ENCODE peak calls at places on chromosome 13, in four cellular contexts. N, F, O and G are unnamed samples.
A peak's percentile ranks its signal among the peaks of the same experiment; 100 is the strongest.

GRCh38 chr13:93172109-93172508 is 54.5 kb upstream of the GPC6 start:
- DNase-seq in N (no peak), F (no peak), O (no peak), G (no peak)

GRCh38 chr13:86856996-86857395 is 814.2 kb upstream of the SLITRK5 start:
- DNase-seq in N (no peak), F (no peak), O (no peak), G (no peak)

GRCh38 chr13:112790735-112791641 is 101.2 kb downstream of the ATP11A start:
- DNase-seq in N (no peak), F (no peak), O (no peak), G (no peak)

GRCh38 chr13:111343186-111343805 is 22.9 kb downstream of the TEX29 start:
- DNase-seq in N (no peak), F (no peak), O (no peak), G (no peak)

GRCh38 chr13:80338781-80339577 is 1.9 kb downstream of the SPRY2 start:
- DNase-seq in N (no peak), F (peak; percentile 73), O (peak; percentile 86), G (peak; percentile 67)

GRCh38 chr13:113849546-113849945 is 14.3 kb downstream of the GAS6 start:
- DNase-seq in N (no peak), F (no peak), O (no peak), G (no peak)

GRCh38 chr13:67119481-67119883 is 110.7 kb downstream of the PCDH9 start:
- DNase-seq in N (no peak), F (no peak), O (no peak), G (no peak)

GRCh38 chr13:101706651-101707050 is 254.2 kb downstream of the ITGBL1 start:
- DNase-seq in N (no peak), F (peak; percentile 27), O (no peak), G (no peak)

GRCh38 chr13:20825476-20825875 is 51.7 kb upstream of the EEF1AKMT1 start:
- DNase-seq in N (no peak), F (no peak), O (no peak), G (no peak)

GRCh38 chr13:108495686-108496363 is 133.6 kb upstream of the MYO16 start:
- DNase-seq in N (no peak), F (no peak), O (no peak), G (no peak)

GRCh38 chr13:39575641-39576238 is 27.3 kb downstream of the LHFPL6 start:
- DNase-seq in N (no peak), F (no peak), O (no peak), G (no peak)

GRCh38 chr13:103960011-103960410 is 893.8 kb upstream of the SLC10A2 start:
- DNase-seq in N (no peak), F (no peak), O (no peak), G (no peak)

GRCh38 chr13:41962994-41963393 is 2.1 kb upstream of the VWA8 start:
- DNase-seq in N (no peak), F (no peak), O (no peak), G (no peak)

GRCh38 chr13:42364613-42365000 is 92.7 kb downstream of the AKAP11 start:
- DNase-seq in N (no peak), F (no peak), O (no peak), G (no peak)

GRCh38 chr13:113427562-113428468 is 25.5 kb downstream of the ADPRHL1 start:
- DNase-seq in N (no peak), F (no peak), O (no peak), G (no peak)

GRCh38 chr13:33388254-33388998 is 102.9 kb upstream of the STARD13 start:
- DNase-seq in N (no peak), F (no peak), O (no peak), G (no peak)

GRCh38 chr13:113224486-113224885 is 15.1 kb downstream of the CUL4A start:
- DNase-seq in N (no peak), F (no peak), O (no peak), G (no peak)

GRCh38 chr13:106103779-106104178 is 431.7 kb downstream of the EFNB2 start:
- DNase-seq in N (no peak), F (no peak), O (no peak), G (no peak)

GRCh38 chr13:112112534-112113276 is 45.8 kb downstream of the SOX1 start:
- DNase-seq in N (no peak), F (no peak), O (no peak), G (no peak)

GRCh38 chr13:19836472-19836871 is 27.0 kb downstream of the ZMYM5 start:
- DNase-seq in N (no peak), F (no peak), O (no peak), G (no peak)

GRCh38 chr13:32040052-32040642 is 8.6 kb downstream of the FRY start:
- DNase-seq in N (no peak), F (no peak), O (no peak), G (no peak)

GRCh38 chr13:32040689-32041088 is 9.1 kb downstream of the FRY start:
- DNase-seq in N (no peak), F (no peak), O (no peak), G (no peak)

GRCh38 chr13:32038353-32038752 is 6.8 kb downstream of the FRY start:
- DNase-seq in N (no peak), F (no peak), O (no peak), G (no peak)

GRCh38 chr13:32039056-32039455 is 7.5 kb downstream of the FRY start:
- DNase-seq in N (no peak), F (no peak), O (no peak), G (no peak)

GRCh38 chr13:32039488-32040013 is 8.0 kb downstream of the FRY start:
- DNase-seq in N (no peak), F (no peak), O (no peak), G (no peak)
- H3K27ac ChIP-seq in N (no peak overlapping the region), F (no peak overlapping the region), O (no peak overlapping the region), G (no peak overlapping the region)

GRCh38 chr13:98523455-98524102 is 53.3 kb downstream of the STK24 start:
- DNase-seq in N (no peak), F (no peak), O (no peak), G (no peak)

GRCh38 chr13:98524391-98524790 is 52.5 kb downstream of the STK24 start:
- DNase-seq in N (no peak), F (no peak), O (no peak), G (no peak)

GRCh38 chr13:98525452-98525851 is 51.5 kb downstream of the STK24 start:
- DNase-seq in N (no peak), F (no peak), O (no peak), G (no peak)

GRCh38 chr13:98525852-98526512 is 50.9 kb downstream of the STK24 start:
- DNase-seq in N (no peak), F (no peak), O (no peak), G (no peak)

GRCh38 chr13:98524793-98525192 is 52.1 kb downstream of the STK24 start:
- DNase-seq in N (no peak), F (no peak), O (no peak), G (no peak)
- H3K27ac ChIP-seq in N (peak overlapping the region; percentile 26), F (no peak overlapping the region), O (no peak overlapping the region), G (no peak overlapping the region)

GRCh38 chr13:27601208-27601607 is 19.1 kb downstream of the LNX2 start:
- DNase-seq in N (no peak), F (no peak), O (no peak), G (no peak)

GRCh38 chr13:27599096-27599495 is 21.2 kb downstream of the LNX2 start:
- DNase-seq in N (no peak), F (no peak), O (no peak), G (no peak)

GRCh38 chr13:27600712-27601111 is 19.6 kb downstream of the LNX2 start:
- DNase-seq in N (no peak), F (no peak), O (no peak), G (no peak)

GRCh38 chr13:27599845-27600553 is 20.3 kb downstream of the LNX2 start:
- DNase-seq in N (no peak), F (no peak), O (no peak), G (no peak)

DNA sequence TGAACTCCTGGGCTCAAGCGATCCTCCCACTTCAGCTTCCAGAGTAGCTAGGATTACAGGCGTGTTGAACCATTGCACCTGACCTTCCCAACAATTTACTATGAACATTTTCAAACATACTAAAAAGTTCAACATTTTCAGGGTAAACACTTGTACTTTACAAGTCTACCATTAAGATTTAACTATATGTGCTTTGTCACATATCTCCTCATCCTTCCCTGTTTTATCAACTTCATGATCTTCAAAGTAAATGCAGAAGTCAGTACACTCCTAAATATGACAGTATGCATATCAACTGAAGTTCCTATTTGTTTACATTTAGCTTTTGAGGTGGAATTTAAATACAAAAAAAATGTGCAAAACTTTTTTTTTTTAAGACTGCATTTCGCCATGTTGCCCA is 18.6 kb downstream of the LNX2 start:
- DNase-seq in N (no peak), F (no peak), O (no peak), G (no peak)
- H3K27ac ChIP-seq in N (no peak overlapping the region), F (no peak overlapping the region), O (no peak overlapping the region), G (no peak overlapping the region)

GRCh38 chr13:29569253-29570057 is 26.0 kb downstream of the SLC7A1 start:
- DNase-seq in N (no peak), F (no peak), O (no peak), G (no peak)
- H3K27ac ChIP-seq in N (no peak overlapping the region), F (no peak overlapping the region), O (no peak overlapping the region), G (no peak overlapping the region)

GRCh38 chr13:95155504-95155903 is 145.7 kb downstream of the ABCC4 start:
- DNase-seq in N (no peak), F (no peak), O (no peak), G (no peak)

GRCh38 chr13:95155093-95155492 is 146.2 kb downstream of the ABCC4 start:
- DNase-seq in N (no peak), F (no peak), O (no peak), G (no peak)

GRCh38 chr13:95153647-95154405 is 147.4 kb downstream of the ABCC4 start:
- DNase-seq in N (no peak), F (no peak), O (no peak), G (no peak)

GRCh38 chr13:95156208-95156607 is 145.0 kb downstream of the ABCC4 start:
- DNase-seq in N (no peak), F (no peak), O (no peak), G (no peak)

DNA sequence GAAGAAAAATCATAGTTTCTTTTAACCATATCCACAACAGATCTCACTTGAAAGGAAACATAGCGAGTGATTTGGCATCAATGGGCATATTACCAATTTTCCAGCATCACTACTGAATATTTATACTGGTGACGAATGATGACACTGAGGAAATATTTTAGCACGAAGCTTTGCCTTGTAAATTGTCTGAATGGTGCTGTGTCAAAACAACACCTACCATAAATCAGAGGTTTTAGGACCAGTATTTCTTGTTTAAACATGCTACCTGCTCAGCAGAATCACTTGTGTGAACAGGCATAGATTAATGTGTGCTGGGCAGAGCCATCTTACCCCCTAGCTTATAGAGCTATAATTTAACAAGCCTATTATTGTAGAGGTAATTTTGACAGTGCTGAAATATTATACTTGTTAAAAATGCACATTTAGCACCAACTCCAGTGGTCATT is 146.8 kb downstream of the ABCC4 start:
- DNase-seq in N (no peak), F (no peak), O (no peak), G (no peak)
- H3K27ac ChIP-seq in N (no peak overlapping the region), F (no peak overlapping the region), O (no peak overlapping the region), G (no peak overlapping the region)

GRCh38 chr13:59689057-59689456 is 474.7 kb downstream of the DIAPH3 start:
- DNase-seq in N (no peak), F (no peak), O (no peak), G (no peak)

GRCh38 chr13:59684105-59684504 is 479.6 kb downstream of the DIAPH3 start:
- DNase-seq in N (no peak), F (no peak), O (no peak), G (no peak)

GRCh38 chr13:59690857-59691500 is 472.7 kb downstream of the DIAPH3 start:
- DNase-seq in N (no peak), F (no peak), O (no peak), G (no peak)

GRCh38 chr13:59691501-59692066 is 472.1 kb downstream of the DIAPH3 start:
- DNase-seq in N (no peak), F (no peak), O (no peak), G (no peak)

GRCh38 chr13:59687028-59687427 is 476.7 kb downstream of the DIAPH3 start:
- DNase-seq in N (no peak), F (no peak), O (no peak), G (no peak)
- H3K27ac ChIP-seq in N (no peak overlapping the region), F (no peak overlapping the region), O (no peak overlapping the region), G (no peak overlapping the region)